ENCODE peak calls at places on chromosomes 13 and 19, in seven cellular contexts. B is endothelial cell, U is anterior cingulate cortex, P is progenitor cell of endocrine pancreas, Q is AG09309, J is astrocyte of the cerebellum, O is fibroblast of lung. T is an unnamed sample.

GRCh38 chr19:45474191-45474940 is 6.6 kb downstream of the FOSB start:
- DNase-seq in B (no peak), U (no peak), P (no peak), Q (no peak), J (no peak), O (no peak), T (peak; percentile 36)

GRCh38 chr19:35344511-35345031 is 3.1 kb upstream of the FFAR1 start:
- DNase-seq in B (no peak), U (no peak), P (no peak), Q (no peak), J (no peak), O (no peak), T (no peak)

GRCh38 chr13:29991343-29991742 is 140.9 kb upstream of the UBL3 start:
- DNase-seq in B (no peak), U (no peak), P (no peak), Q (peak; percentile 91), J (peak; percentile 91), O (peak; percentile 99), T (no peak)

GRCh38 chr13:20477394-20477793 is 48.3 kb downstream of the CRYL1 start:
- DNase-seq in B (no peak), U (no peak), P (no peak), Q (no peak), J (no peak), O (no peak), T (no peak)

GRCh38 chr19:42555801-42556200 is 27.5 kb upstream of the CEACAM1 start:
- DNase-seq in B (no peak), U (no peak), P (no peak), Q (no peak), J (no peak), O (no peak), T (no peak)

GRCh38 chr13:78176880-78177279 is 258.2 kb upstream of the EDNRB start:
- DNase-seq in B (no peak), U (no peak), P (no peak), Q (no peak), J (no peak), O (no peak), T (no peak)

GRCh38 chr19:4803736-4804695 is 12.5 kb downstream of the FEM1A start:
- DNase-seq in B (peak; percentile 87), U (peak; percentile 28), P (peak; percentile 73), Q (no peak), J (no peak), O (peak; percentile 28), T (peak; percentile 52)

GRCh38 chr19:45250832-45251451 is at the start of gene MARK4:
- DNase-seq in B (peak; percentile 60), U (peak; percentile 50), P (peak; percentile 23), Q (no peak), J (no peak), O (peak; percentile 39), T (peak; percentile 64)

GRCh38 chr13:95833713-95834112 is 156.8 kb downstream of the DNAJC3 start:
- DNase-seq in B (no peak), U (no peak), P (no peak), Q (no peak), J (no peak), O (peak; percentile 29), T (no peak)

GRCh38 chr13:39915418-39915817 is 260.0 kb downstream of the COG6 start:
- DNase-seq in B (no peak), U (no peak), P (no peak), Q (no peak), J (no peak), O (no peak), T (no peak)

GRCh38 chr13:87280139-87280538 is 391.0 kb upstream of the SLITRK5 start:
- DNase-seq in B (no peak), U (no peak), P (no peak), Q (no peak), J (no peak), O (no peak), T (no peak)

GRCh38 chr19:1107655-1108261 is 4.0 kb downstream of the GPX4 start:
- DNase-seq in B (no peak), U (no peak), P (no peak), Q (no peak), J (no peak), O (no peak), T (no peak)

GRCh38 chr13:24290280-24290932 is 19.0 kb upstream of the C1QTNF9 start:
- DNase-seq in B (no peak), U (no peak), P (no peak), Q (no peak), J (no peak), O (no peak), T (no peak)

GRCh38 chr13:44879452-44880058 is 109.7 kb downstream of the NUFIP1 start:
- DNase-seq in B (no peak), U (no peak), P (no peak), Q (no peak), J (no peak), O (peak; percentile 60), T (no peak)

GRCh38 chr13:97125051-97125809 is 96.9 kb upstream of the MBNL2 start:
- DNase-seq in B (no peak), U (peak; percentile 24), P (no peak), Q (no peak), J (peak; percentile 65), O (peak; percentile 92), T (no peak)

GRCh38 chr13:20585371-20585770 is 18.4 kb downstream of the IFT88 start:
- DNase-seq in B (no peak), U (no peak), P (no peak), Q (no peak), J (no peak), O (no peak), T (no peak)

GRCh38 chr13:29911781-29912478 is 61.5 kb upstream of the UBL3 start:
- DNase-seq in B (no peak), U (no peak), P (no peak), Q (no peak), J (no peak), O (no peak), T (no peak)

GRCh38 chr13:112065521-112065866 is 1.5 kb upstream of the SOX1 start:
- DNase-seq in B (no peak), U (no peak), P (no peak), Q (no peak), J (no peak), O (no peak), T (no peak)

GRCh38 chr13:29536853-29537252 is 58.6 kb downstream of the SLC7A1 start:
- DNase-seq in B (no peak), U (no peak), P (no peak), Q (no peak), J (no peak), O (no peak), T (no peak)

GRCh38 chr13:112814905-112815585 is 125.2 kb downstream of the ATP11A start:
- DNase-seq in B (no peak), U (no peak), P (no peak), Q (no peak), J (no peak), O (peak; percentile 53), T (no peak)

GRCh38 chr13:92589955-92590354 is 636.7 kb upstream of the GPC6 start:
- DNase-seq in B (no peak), U (no peak), P (no peak), Q (no peak), J (no peak), O (no peak), T (no peak)

GRCh38 chr19:55088543-55089265 is 13.0 kb downstream of the EPS8L1 start:
- DNase-seq in B (peak; percentile 92), U (peak; percentile 52), P (peak; percentile 84), Q (no peak), J (peak; percentile 24), O (peak; percentile 32), T (peak; percentile 70)

GRCh38 chr13:111384441-111385181 is 64.2 kb downstream of the TEX29 start:
- DNase-seq in B (no peak), U (no peak), P (no peak), Q (no peak), J (no peak), O (no peak), T (no peak)

GRCh38 chr13:90104764-90105163 is 1242.7 kb upstream of the MIR17HG start:
- DNase-seq in B (no peak), U (no peak), P (no peak), Q (no peak), J (no peak), O (no peak), T (no peak)

T was measured in CD4-positive, alpha-beta memory T cell.